ENCODE peak calls at places on chromosomes 3 and 15, in four cellular contexts. One of them, this sample, is unnamed.

GRCh38 chr3:101479022-101479421 is 34.0 kb downstream of the SENP7 start:
- DNase-seq in HAP-1: no peak
- DNase-seq in CD8-positive, alpha-beta memory T cell: no peak
- DNase-seq in Peyer's patch: no peak
- DNase-seq in this sample: no peak

GRCh38 chr3:53718462-53718861 is 127.8 kb downstream of the CHDH start:
- DNase-seq in HAP-1: no peak
- DNase-seq in CD8-positive, alpha-beta memory T cell: no peak
- DNase-seq in Peyer's patch: no peak
- DNase-seq in this sample: no peak

GRCh38 chr15:44782516-44782915 is 46.2 kb downstream of the TRIM69 start:
- DNase-seq in HAP-1: no peak
- DNase-seq in CD8-positive, alpha-beta memory T cell: no peak
- DNase-seq in Peyer's patch: no peak
- DNase-seq in this sample: peak; percentile 86

GRCh38 chr3:158103131-158103955 is 2.9 kb downstream of the SHOX2 start:
- DNase-seq in HAP-1: no peak
- DNase-seq in CD8-positive, alpha-beta memory T cell: no peak
- DNase-seq in Peyer's patch: peak; percentile 78
- DNase-seq in this sample: no peak

GRCh38 chr15:63389902-63390301 is 8.3 kb upstream of the CA12 start:
- DNase-seq in HAP-1: no peak
- DNase-seq in CD8-positive, alpha-beta memory T cell: no peak
- DNase-seq in Peyer's patch: peak; percentile 92
- DNase-seq in this sample: no peak

GRCh38 chr3:99776516-99777209 is 41.0 kb upstream of the CMSS1 start:
- DNase-seq in HAP-1: peak; percentile 43
- DNase-seq in CD8-positive, alpha-beta memory T cell: no peak
- DNase-seq in Peyer's patch: no peak
- DNase-seq in this sample: no peak

GRCh38 chr3:114880078-114880477 is 267.0 kb downstream of the ZBTB20 start:
- DNase-seq in HAP-1: peak; percentile 19
- DNase-seq in CD8-positive, alpha-beta memory T cell: no peak
- DNase-seq in Peyer's patch: no peak
- DNase-seq in this sample: peak; percentile 11

GRCh38 chr3:50671331-50671730 is 3.4 kb upstream of the DOCK3 start:
- DNase-seq in HAP-1: no peak
- DNase-seq in CD8-positive, alpha-beta memory T cell: no peak
- DNase-seq in Peyer's patch: no peak
- DNase-seq in this sample: no peak

DNA sequence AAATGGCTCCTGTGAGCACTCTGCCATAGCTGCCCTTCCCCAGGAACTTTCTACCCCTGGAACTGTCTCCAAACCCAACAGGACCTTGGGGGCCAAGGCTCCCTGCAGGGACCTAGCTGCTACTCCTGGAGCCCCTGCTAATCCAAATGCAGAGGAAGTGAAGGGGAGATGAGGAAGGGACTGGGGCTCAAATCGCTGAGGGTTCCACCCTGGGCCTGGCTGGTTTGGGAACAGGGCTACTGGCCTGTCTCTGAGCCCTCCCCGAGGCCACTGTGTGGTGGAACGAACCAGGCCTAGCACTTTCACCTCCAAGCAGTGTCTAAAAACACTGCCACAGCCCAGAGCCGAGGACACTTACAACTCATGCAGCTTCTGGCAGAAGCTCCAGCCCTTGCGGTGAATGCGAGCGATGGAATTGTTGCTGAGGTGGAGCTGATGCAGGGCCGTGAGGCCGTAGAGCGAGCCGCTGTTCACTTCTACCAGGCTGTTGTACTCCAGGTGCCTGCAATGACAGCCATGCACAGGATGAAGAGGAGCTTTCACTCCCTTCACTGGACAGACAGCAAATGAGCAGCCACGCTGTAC is 91.0 kb downstream of the LRIG1 start:
- DNase-seq in HAP-1: no peak
- DNase-seq in CD8-positive, alpha-beta memory T cell: no peak
- DNase-seq in Peyer's patch: peak; percentile 35
- DNase-seq in this sample: no peak
- H3K4me1 ChIP-seq in HAP-1: peaks cover 5% of the 10 kb centered on the region
- H3K4me1 ChIP-seq in CD8-positive, alpha-beta memory T cell: no peaks in the 10 kb centered on the region
- H3K4me1 ChIP-seq in Peyer's patch: no peaks in the 10 kb centered on the region
- H3K4me1 ChIP-seq in this sample: no peaks in the 10 kb centered on the region

GRCh38 chr15:52681441-52681840 is 2.3 kb upstream of the ATOSA start:
- DNase-seq in HAP-1: no peak
- DNase-seq in CD8-positive, alpha-beta memory T cell: no peak
- DNase-seq in Peyer's patch: no peak
- DNase-seq in this sample: no peak

GRCh38 chr15:52683585-52683984 is 4.4 kb upstream of the ATOSA start:
- DNase-seq in HAP-1: no peak
- DNase-seq in CD8-positive, alpha-beta memory T cell: no peak
- DNase-seq in Peyer's patch: no peak
- DNase-seq in this sample: no peak

GRCh38 chr15:52680756-52681155 is 1.6 kb upstream of the ATOSA start:
- DNase-seq in HAP-1: no peak
- DNase-seq in CD8-positive, alpha-beta memory T cell: no peak
- DNase-seq in Peyer's patch: no peak
- DNase-seq in this sample: no peak

GRCh38 chr15:52682776-52683175 is 3.6 kb upstream of the ATOSA start:
- DNase-seq in HAP-1: no peak
- DNase-seq in CD8-positive, alpha-beta memory T cell: no peak
- DNase-seq in Peyer's patch: no peak
- DNase-seq in this sample: no peak

GRCh38 chr15:52682200-52682599 is 3.0 kb upstream of the ATOSA start:
- DNase-seq in HAP-1: no peak
- DNase-seq in CD8-positive, alpha-beta memory T cell: no peak
- DNase-seq in Peyer's patch: no peak
- DNase-seq in this sample: no peak
- H3K4me1 ChIP-seq in HAP-1: peaks cover 6% of the 10 kb centered on the region
- H3K4me1 ChIP-seq in CD8-positive, alpha-beta memory T cell: peaks cover 26% of the 10 kb centered on the region
- H3K4me1 ChIP-seq in Peyer's patch: no peaks in the 10 kb centered on the region
- H3K4me1 ChIP-seq in this sample: peaks cover 8% of the 10 kb centered on the region

GRCh38 chr3:128804017-128804816 is 75.2 kb upstream of the ACAD9 start:
- DNase-seq in HAP-1: peak; percentile 23
- DNase-seq in CD8-positive, alpha-beta memory T cell: peak; percentile 28
- DNase-seq in Peyer's patch: no peak
- DNase-seq in this sample: peak; percentile 38

GRCh38 chr3:128803307-128803706 is 76.1 kb upstream of the ACAD9 start:
- DNase-seq in HAP-1: no peak
- DNase-seq in CD8-positive, alpha-beta memory T cell: no peak
- DNase-seq in Peyer's patch: no peak
- DNase-seq in this sample: no peak

GRCh38 chr3:128800241-128801187 is 74.5 kb downstream of the RAB7A start:
- DNase-seq in HAP-1: no peak
- DNase-seq in CD8-positive, alpha-beta memory T cell: no peak
- DNase-seq in Peyer's patch: no peak
- DNase-seq in this sample: no peak

GRCh38 chr3:128799650-128800049 is 73.7 kb downstream of the RAB7A start:
- DNase-seq in HAP-1: no peak
- DNase-seq in CD8-positive, alpha-beta memory T cell: no peak
- DNase-seq in Peyer's patch: no peak
- DNase-seq in this sample: no peak

DNA sequence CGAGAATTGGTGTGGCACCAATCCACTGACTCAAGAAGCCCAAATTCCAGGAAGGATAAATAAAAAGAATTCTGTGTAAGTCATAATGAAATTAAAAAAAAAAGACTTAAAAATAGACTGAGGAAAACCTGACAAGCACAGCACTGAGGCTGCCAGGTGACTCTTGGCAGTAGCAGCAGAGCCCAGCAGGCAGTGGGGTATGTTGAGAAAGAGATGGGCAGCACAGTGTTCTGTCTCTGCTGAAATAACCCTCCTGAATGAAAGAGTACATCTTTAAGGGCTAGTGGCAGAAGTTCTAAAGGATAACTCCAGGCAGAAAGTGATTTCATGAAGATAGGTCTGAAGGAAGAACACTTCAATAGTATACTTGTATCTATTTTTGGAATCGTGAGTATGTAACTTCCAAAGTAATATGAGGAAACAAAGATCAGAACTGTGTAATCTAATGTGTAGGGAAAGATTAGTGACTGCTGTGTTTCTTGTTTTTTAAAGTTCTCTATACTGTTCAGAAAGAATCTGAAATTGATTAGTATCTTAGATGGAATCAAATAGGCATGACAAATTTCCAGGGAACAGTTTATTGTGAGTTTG is 75.9 kb downstream of the RAB7A start:
- DNase-seq in HAP-1: no peak
- DNase-seq in CD8-positive, alpha-beta memory T cell: no peak
- DNase-seq in Peyer's patch: no peak
- DNase-seq in this sample: no peak
- H3K4me1 ChIP-seq in HAP-1: no peaks in the 10 kb centered on the region
- H3K4me1 ChIP-seq in CD8-positive, alpha-beta memory T cell: peaks cover 72% of the 10 kb centered on the region
- H3K4me1 ChIP-seq in Peyer's patch: no peaks in the 10 kb centered on the region
- H3K4me1 ChIP-seq in this sample: no peaks in the 10 kb centered on the region

DNA sequence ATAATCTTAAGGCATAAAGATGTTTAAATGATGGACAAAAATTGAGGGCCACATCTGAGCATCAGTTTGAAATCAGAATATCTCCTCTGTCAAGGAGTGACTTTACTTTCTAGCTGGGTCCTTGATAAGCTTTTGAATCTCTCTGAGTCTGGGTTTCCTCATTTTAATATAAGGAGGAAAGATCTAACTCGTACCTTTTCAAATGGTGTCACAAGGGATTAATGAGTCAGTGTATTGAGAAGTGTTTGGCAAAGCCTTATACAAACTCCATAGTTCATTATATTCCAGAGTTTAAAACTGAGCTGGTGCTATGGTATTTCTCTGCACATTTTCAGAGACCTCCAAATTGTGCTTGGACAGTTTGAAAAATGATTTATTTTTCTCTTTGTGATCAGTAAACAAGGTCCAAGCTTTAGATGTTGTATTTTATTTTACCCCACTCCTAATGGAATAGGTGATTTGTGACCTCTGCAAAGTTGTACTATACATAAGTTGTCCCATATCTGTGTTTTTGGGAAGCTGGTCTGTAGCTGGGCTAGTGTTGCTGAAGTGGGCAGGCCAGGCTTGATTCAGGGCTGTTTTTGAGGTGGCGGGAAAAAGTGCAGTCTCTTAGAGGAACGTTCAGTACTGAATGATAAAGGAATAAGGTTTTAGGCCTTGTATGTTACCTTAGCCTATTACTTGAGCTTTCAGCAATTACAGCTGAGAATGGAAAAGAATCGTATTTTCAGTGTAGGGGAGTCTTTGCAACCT is 5.6 kb downstream of the FNDC3B start:
- DNase-seq in HAP-1: no peak
- DNase-seq in CD8-positive, alpha-beta memory T cell: no peak
- DNase-seq in Peyer's patch: no peak
- DNase-seq in this sample: no peak
- H3K4me1 ChIP-seq in HAP-1: peaks cover 19% of the 10 kb centered on the region
- H3K4me1 ChIP-seq in CD8-positive, alpha-beta memory T cell: peaks cover 8% of the 10 kb centered on the region
- H3K4me1 ChIP-seq in Peyer's patch: no peaks in the 10 kb centered on the region
- H3K4me1 ChIP-seq in this sample: peaks cover 7% of the 10 kb centered on the region

GRCh38 chr15:34724486-34724885 is 30.3 kb downstream of the GJD2 start:
- DNase-seq in HAP-1: no peak
- DNase-seq in CD8-positive, alpha-beta memory T cell: no peak
- DNase-seq in Peyer's patch: no peak
- DNase-seq in this sample: no peak

GRCh38 chr15:34719883-34720148 is 35.0 kb downstream of the GJD2 start:
- DNase-seq in HAP-1: no peak
- DNase-seq in CD8-positive, alpha-beta memory T cell: no peak
- DNase-seq in Peyer's patch: no peak
- DNase-seq in this sample: no peak

GRCh38 chr15:34719051-34719882 is 35.5 kb downstream of the GJD2 start:
- DNase-seq in HAP-1: no peak
- DNase-seq in CD8-positive, alpha-beta memory T cell: no peak
- DNase-seq in Peyer's patch: no peak
- DNase-seq in this sample: no peak

GRCh38 chr15:34721802-34722795 is 32.7 kb downstream of the GJD2 start:
- DNase-seq in HAP-1: peak; percentile 26
- DNase-seq in CD8-positive, alpha-beta memory T cell: no peak
- DNase-seq in Peyer's patch: no peak
- DNase-seq in this sample: peak; percentile 98

GRCh38 chr15:34721157-34721801 is 33.5 kb downstream of the GJD2 start:
- DNase-seq in HAP-1: no peak
- DNase-seq in CD8-positive, alpha-beta memory T cell: no peak
- DNase-seq in Peyer's patch: no peak
- DNase-seq in this sample: no peak
- H3K4me1 ChIP-seq in HAP-1: peaks cover 2% of the 10 kb centered on the region
- H3K4me1 ChIP-seq in CD8-positive, alpha-beta memory T cell: no peaks in the 10 kb centered on the region
- H3K4me1 ChIP-seq in Peyer's patch: no peaks in the 10 kb centered on the region
- H3K4me1 ChIP-seq in this sample: peaks cover 78% of the 10 kb centered on the region

GRCh38 chr3:113151475-113152031 is 59.8 kb upstream of the BOC start:
- DNase-seq in HAP-1: no peak
- DNase-seq in CD8-positive, alpha-beta memory T cell: no peak
- DNase-seq in Peyer's patch: no peak
- DNase-seq in this sample: no peak

GRCh38 chr3:113150253-113150652 is 61.1 kb upstream of the BOC start:
- DNase-seq in HAP-1: no peak
- DNase-seq in CD8-positive, alpha-beta memory T cell: no peak
- DNase-seq in Peyer's patch: no peak
- DNase-seq in this sample: no peak

GRCh38 chr3:113148814-113149213 is 62.5 kb upstream of the BOC start:
- DNase-seq in HAP-1: no peak
- DNase-seq in CD8-positive, alpha-beta memory T cell: no peak
- DNase-seq in Peyer's patch: no peak
- DNase-seq in this sample: no peak

GRCh38 chr3:113147608-113148306 is 63.6 kb upstream of the BOC start:
- DNase-seq in HAP-1: no peak
- DNase-seq in CD8-positive, alpha-beta memory T cell: no peak
- DNase-seq in Peyer's patch: no peak
- DNase-seq in this sample: peak; percentile 52

DNA sequence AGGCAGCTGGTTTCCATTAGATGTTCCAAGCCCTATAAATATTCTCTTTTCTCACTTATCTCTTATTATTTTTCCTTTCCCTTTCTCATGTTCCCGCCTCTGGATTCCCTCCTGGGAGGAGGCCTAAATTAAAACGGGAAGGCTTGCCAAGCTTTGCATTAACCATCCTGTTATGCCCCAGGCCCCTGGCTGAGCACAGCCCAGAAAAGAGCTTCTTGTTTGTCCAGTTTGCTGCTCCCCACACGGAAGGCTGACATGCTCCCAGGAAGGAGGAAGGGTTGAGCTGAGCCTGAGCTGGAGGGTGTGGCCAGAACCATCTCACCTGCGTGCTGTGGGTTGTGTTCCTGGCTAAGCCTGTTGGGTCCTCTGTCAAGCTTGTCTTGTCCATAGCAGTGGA is 63.1 kb upstream of the BOC start:
- DNase-seq in HAP-1: no peak
- DNase-seq in CD8-positive, alpha-beta memory T cell: no peak
- DNase-seq in Peyer's patch: no peak
- DNase-seq in this sample: peak; percentile 7
- H3K4me1 ChIP-seq in HAP-1: peaks cover 10% of the 10 kb centered on the region
- H3K4me1 ChIP-seq in CD8-positive, alpha-beta memory T cell: no peaks in the 10 kb centered on the region
- H3K4me1 ChIP-seq in Peyer's patch: no peaks in the 10 kb centered on the region
- H3K4me1 ChIP-seq in this sample: no peaks in the 10 kb centered on the region

GRCh38 chr3:1164101-1164500 is 71.3 kb downstream of the CNTN6 start:
- DNase-seq in HAP-1: no peak
- DNase-seq in CD8-positive, alpha-beta memory T cell: no peak
- DNase-seq in Peyer's patch: no peak
- DNase-seq in this sample: no peak
- H3K4me1 ChIP-seq in HAP-1: no peaks in the 10 kb centered on the region
- H3K4me1 ChIP-seq in CD8-positive, alpha-beta memory T cell: no peaks in the 10 kb centered on the region
- H3K4me1 ChIP-seq in Peyer's patch: no peaks in the 10 kb centered on the region
- H3K4me1 ChIP-seq in this sample: no peaks in the 10 kb centered on the region

DNA sequence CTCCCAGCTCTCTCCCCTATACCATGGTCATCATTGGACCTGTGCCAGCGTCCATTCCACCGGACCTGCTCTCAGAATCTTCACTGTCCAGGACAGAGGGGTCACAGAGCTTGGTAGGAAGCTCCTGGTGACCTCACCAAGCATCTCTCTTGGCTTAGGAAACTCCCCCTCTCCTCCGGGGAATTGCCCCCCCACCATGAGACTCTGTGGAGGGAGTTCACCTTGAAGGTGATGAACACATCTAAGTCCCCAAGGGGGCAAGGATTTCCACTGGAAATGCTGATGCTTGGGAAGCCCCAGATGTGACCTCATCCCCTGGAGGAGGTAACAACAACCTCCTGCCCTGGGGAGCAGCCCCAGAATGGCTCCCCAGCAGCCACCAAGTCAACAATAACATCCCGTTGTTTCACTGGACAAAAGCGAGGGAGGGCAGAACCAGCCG is 3.2 kb downstream of the SEMA7A start:
- DNase-seq in HAP-1: no peak
- DNase-seq in CD8-positive, alpha-beta memory T cell: no peak
- DNase-seq in Peyer's patch: no peak
- DNase-seq in this sample: no peak
- H3K4me1 ChIP-seq in HAP-1: peaks cover 11% of the 10 kb centered on the region
- H3K4me1 ChIP-seq in CD8-positive, alpha-beta memory T cell: peaks cover 19% of the 10 kb centered on the region
- H3K4me1 ChIP-seq in Peyer's patch: peaks cover 29% of the 10 kb centered on the region
- H3K4me1 ChIP-seq in this sample: peaks cover 7% of the 10 kb centered on the region